ENCODE peak calls at places on chromosomes 3 and 15, in nine cellular contexts. One of them, this sample, is unnamed.

GRCh38 chr3:13213911-13214846 is 140.9 kb upstream of the IQSEC1 start:
- DNase-seq in GM12865: no peak
- DNase-seq in endothelial cell of umbilical vein: no peak
- DNase-seq in GM23248: no peak
- DNase-seq in DMS153: no peak
- DNase-seq in iris pigment epithelial cell: no peak
- DNase-seq in myocyte: no peak
- DNase-seq in transverse colon: no peak
- DNase-seq in Panc1: no peak
- DNase-seq in this sample: no peak

GRCh38 chr3:44104668-44105321 is 136.9 kb upstream of the TOPAZ1 start:
- DNase-seq in Panc1: peak
- DNase-seq in DMS153: no peak
- DNase-seq in iris pigment epithelial cell: peak
- DNase-seq in transverse colon: no peak
- DNase-seq in GM12865: peak
- DNase-seq in myocyte: peak
- DNase-seq in GM23248: peak
- DNase-seq in endothelial cell of umbilical vein: no peak
- DNase-seq in this sample: no peak

GRCh38 chr15:81108427-81108826 is 25.6 kb upstream of the CFAP161 start:
- DNase-seq in GM12865: peak
- DNase-seq in Panc1: no peak
- DNase-seq in transverse colon: no peak
- DNase-seq in iris pigment epithelial cell: no peak
- DNase-seq in DMS153: no peak
- DNase-seq in myocyte: no peak
- DNase-seq in endothelial cell of umbilical vein: peak
- DNase-seq in GM23248: peak
- DNase-seq in this sample: no peak

GRCh38 chr3:142888484-142889262 is at the start of gene PCOLCE2:
- DNase-seq in Panc1: no peak
- DNase-seq in endothelial cell of umbilical vein: peak
- DNase-seq in myocyte: peak
- DNase-seq in transverse colon: peak
- DNase-seq in DMS153: no peak
- DNase-seq in GM12865: peak
- DNase-seq in GM23248: peak
- DNase-seq in iris pigment epithelial cell: peak
- DNase-seq in this sample: no peak

GRCh38 chr3:105676621-105677300 is 192.1 kb downstream of the CBLB start:
- DNase-seq in GM12865: no peak
- DNase-seq in iris pigment epithelial cell: no peak
- DNase-seq in GM23248: peak
- DNase-seq in transverse colon: no peak
- DNase-seq in Panc1: no peak
- DNase-seq in endothelial cell of umbilical vein: no peak
- DNase-seq in myocyte: no peak
- DNase-seq in DMS153: no peak
- DNase-seq in this sample: no peak

GRCh38 chr3:72336821-72337479 is 511.3 kb downstream of the SHQ1 start:
- DNase-seq in endothelial cell of umbilical vein: peak
- DNase-seq in GM12865: no peak
- DNase-seq in Panc1: no peak
- DNase-seq in transverse colon: peak
- DNase-seq in iris pigment epithelial cell: peak
- DNase-seq in DMS153: peak
- DNase-seq in GM23248: peak
- DNase-seq in myocyte: peak
- DNase-seq in this sample: no peak

GRCh38 chr15:73753250-73754130 is at the start of gene INSYN1:
- DNase-seq in GM23248: peak
- DNase-seq in DMS153: no peak
- DNase-seq in GM12865: no peak
- DNase-seq in iris pigment epithelial cell: peak
- DNase-seq in endothelial cell of umbilical vein: no peak
- DNase-seq in transverse colon: peak
- DNase-seq in Panc1: no peak
- DNase-seq in myocyte: peak
- DNase-seq in this sample: no peak

GRCh38 chr3:141863497-141863896 is 12.9 kb upstream of the ATP1B3 start:
- DNase-seq in GM12865: no peak
- DNase-seq in DMS153: no peak
- DNase-seq in Panc1: no peak
- DNase-seq in iris pigment epithelial cell: peak
- DNase-seq in transverse colon: no peak
- DNase-seq in myocyte: no peak
- DNase-seq in GM23248: peak
- DNase-seq in endothelial cell of umbilical vein: peak
- DNase-seq in this sample: no peak

GRCh38 chr15:80456517-80457497 is 52.6 kb downstream of the ARNT2 start:
- DNase-seq in GM23248: peak
- DNase-seq in iris pigment epithelial cell: peak
- DNase-seq in Panc1: no peak
- DNase-seq in endothelial cell of umbilical vein: no peak
- DNase-seq in GM12865: peak
- DNase-seq in DMS153: no peak
- DNase-seq in transverse colon: no peak
- DNase-seq in myocyte: no peak
- DNase-seq in this sample: no peak

GRCh38 chr15:39283531-39283930 is 297.3 kb upstream of the THBS1 start:
- DNase-seq in endothelial cell of umbilical vein: no peak
- DNase-seq in myocyte: peak
- DNase-seq in GM23248: no peak
- DNase-seq in DMS153: no peak
- DNase-seq in GM12865: no peak
- DNase-seq in transverse colon: no peak
- DNase-seq in Panc1: no peak
- DNase-seq in iris pigment epithelial cell: peak
- DNase-seq in this sample: no peak

GRCh38 chr15:79132770-79133169 is 42.2 kb upstream of the RASGRF1 start:
- DNase-seq in myocyte: no peak
- DNase-seq in GM12865: no peak
- DNase-seq in iris pigment epithelial cell: no peak
- DNase-seq in DMS153: no peak
- DNase-seq in transverse colon: no peak
- DNase-seq in endothelial cell of umbilical vein: no peak
- DNase-seq in Panc1: no peak
- DNase-seq in GM23248: no peak
- DNase-seq in this sample: no peak

GRCh38 chr3:177816667-177817208 is 619.5 kb upstream of the TBL1XR1 start:
- DNase-seq in DMS153: no peak
- DNase-seq in endothelial cell of umbilical vein: peak
- DNase-seq in transverse colon: no peak
- DNase-seq in iris pigment epithelial cell: peak
- DNase-seq in Panc1: peak
- DNase-seq in myocyte: peak
- DNase-seq in GM23248: peak
- DNase-seq in GM12865: no peak
- DNase-seq in this sample: no peak

GRCh38 chr15:68373028-68373427 is 58.9 kb downstream of the ITGA11 start:
- DNase-seq in transverse colon: no peak
- DNase-seq in endothelial cell of umbilical vein: no peak
- DNase-seq in Panc1: no peak
- DNase-seq in GM12865: no peak
- DNase-seq in GM23248: no peak
- DNase-seq in DMS153: no peak
- DNase-seq in iris pigment epithelial cell: no peak
- DNase-seq in myocyte: no peak
- DNase-seq in this sample: no peak

GRCh38 chr3:30596161-30596560 is 10.2 kb upstream of the TGFBR2 start:
- DNase-seq in iris pigment epithelial cell: no peak
- DNase-seq in Panc1: no peak
- DNase-seq in endothelial cell of umbilical vein: no peak
- DNase-seq in GM23248: peak
- DNase-seq in transverse colon: no peak
- DNase-seq in GM12865: no peak
- DNase-seq in myocyte: no peak
- DNase-seq in DMS153: no peak
- DNase-seq in this sample: no peak

GRCh38 chr15:92616621-92617179 is 38.9 kb downstream of the FAM174B start:
- DNase-seq in myocyte: peak
- DNase-seq in endothelial cell of umbilical vein: peak
- DNase-seq in iris pigment epithelial cell: no peak
- DNase-seq in DMS153: no peak
- DNase-seq in transverse colon: no peak
- DNase-seq in GM12865: no peak
- DNase-seq in GM23248: no peak
- DNase-seq in Panc1: no peak
- DNase-seq in this sample: no peak

GRCh38 chr3:100650651-100651611 is 41.5 kb downstream of the ADGRG7 start:
- DNase-seq in transverse colon: no peak
- DNase-seq in endothelial cell of umbilical vein: peak
- DNase-seq in DMS153: no peak
- DNase-seq in myocyte: peak
- DNase-seq in iris pigment epithelial cell: peak
- DNase-seq in GM12865: peak
- DNase-seq in GM23248: peak
- DNase-seq in Panc1: no peak
- DNase-seq in this sample: no peak

GRCh38 chr3:117355566-117355965 is 646.0 kb downstream of the TUSC7 start:
- DNase-seq in DMS153: peak
- DNase-seq in iris pigment epithelial cell: peak
- DNase-seq in myocyte: no peak
- DNase-seq in Panc1: no peak
- DNase-seq in GM12865: peak
- DNase-seq in GM23248: peak
- DNase-seq in transverse colon: no peak
- DNase-seq in endothelial cell of umbilical vein: peak
- DNase-seq in this sample: no peak

GRCh38 chr3:61802772-61803171 is 241.4 kb downstream of the PTPRG start:
- DNase-seq in endothelial cell of umbilical vein: no peak
- DNase-seq in myocyte: no peak
- DNase-seq in DMS153: peak
- DNase-seq in Panc1: no peak
- DNase-seq in transverse colon: no peak
- DNase-seq in iris pigment epithelial cell: no peak
- DNase-seq in GM23248: no peak
- DNase-seq in GM12865: no peak
- DNase-seq in this sample: no peak

GRCh38 chr15:29055876-29056275 is 170.1 kb downstream of the APBA2 start:
- DNase-seq in transverse colon: no peak
- DNase-seq in iris pigment epithelial cell: no peak
- DNase-seq in DMS153: no peak
- DNase-seq in GM12865: no peak
- DNase-seq in GM23248: no peak
- DNase-seq in myocyte: no peak
- DNase-seq in Panc1: no peak
- DNase-seq in endothelial cell of umbilical vein: no peak
- DNase-seq in this sample: no peak

GRCh38 chr3:141050913-141051632 is at the start of gene SPSB4:
- DNase-seq in Panc1: no peak
- DNase-seq in iris pigment epithelial cell: peak
- DNase-seq in myocyte: peak
- DNase-seq in transverse colon: peak
- DNase-seq in GM23248: peak
- DNase-seq in DMS153: peak
- DNase-seq in GM12865: no peak
- DNase-seq in endothelial cell of umbilical vein: peak
- DNase-seq in this sample: no peak

GRCh38 chr15:63830113-63830512 is 3.6 kb downstream of the HERC1 start:
- DNase-seq in endothelial cell of umbilical vein: no peak
- DNase-seq in myocyte: no peak
- DNase-seq in DMS153: no peak
- DNase-seq in GM12865: no peak
- DNase-seq in GM23248: no peak
- DNase-seq in Panc1: no peak
- DNase-seq in transverse colon: no peak
- DNase-seq in iris pigment epithelial cell: no peak
- DNase-seq in this sample: no peak

GRCh38 chr15:46251873-46252272 is 617.0 kb downstream of the SQOR start:
- DNase-seq in DMS153: peak
- DNase-seq in GM12865: no peak
- DNase-seq in Panc1: no peak
- DNase-seq in transverse colon: no peak
- DNase-seq in endothelial cell of umbilical vein: no peak
- DNase-seq in GM23248: no peak
- DNase-seq in myocyte: no peak
- DNase-seq in iris pigment epithelial cell: no peak
- DNase-seq in this sample: no peak

GRCh38 chr3:54299169-54299935 is 177.0 kb downstream of the CACNA2D3 start:
- DNase-seq in endothelial cell of umbilical vein: no peak
- DNase-seq in Panc1: no peak
- DNase-seq in iris pigment epithelial cell: no peak
- DNase-seq in DMS153: no peak
- DNase-seq in GM12865: no peak
- DNase-seq in transverse colon: no peak
- DNase-seq in GM23248: no peak
- DNase-seq in myocyte: no peak
- DNase-seq in this sample: no peak

GRCh38 chr3:128195802-128196201 is 42.5 kb downstream of the EEFSEC start:
- DNase-seq in Panc1: no peak
- DNase-seq in transverse colon: no peak
- DNase-seq in DMS153: no peak
- DNase-seq in GM23248: no peak
- DNase-seq in myocyte: no peak
- DNase-seq in GM12865: no peak
- DNase-seq in endothelial cell of umbilical vein: no peak
- DNase-seq in iris pigment epithelial cell: no peak
- DNase-seq in this sample: no peak

GRCh38 chr15:78007965-78008886 is 69.3 kb downstream of the TBC1D2B start:
- DNase-seq in DMS153: no peak
- DNase-seq in GM23248: peak
- DNase-seq in iris pigment epithelial cell: peak
- DNase-seq in Panc1: no peak
- DNase-seq in myocyte: peak
- DNase-seq in transverse colon: peak
- DNase-seq in endothelial cell of umbilical vein: no peak
- DNase-seq in GM12865: no peak
- DNase-seq in this sample: no peak

GRCh38 chr15:40445411-40446055 is 4.8 kb downstream of the BAHD1 start:
- DNase-seq in endothelial cell of umbilical vein: no peak
- DNase-seq in iris pigment epithelial cell: peak
- DNase-seq in Panc1: no peak
- DNase-seq in myocyte: no peak
- DNase-seq in transverse colon: peak
- DNase-seq in DMS153: no peak
- DNase-seq in GM23248: peak
- DNase-seq in GM12865: no peak
- DNase-seq in this sample: no peak

GRCh38 chr3:33008282-33008681 is 56.8 kb downstream of the CCR4 start:
- DNase-seq in endothelial cell of umbilical vein: no peak
- DNase-seq in GM12865: no peak
- DNase-seq in myocyte: no peak
- DNase-seq in GM23248: no peak
- DNase-seq in transverse colon: no peak
- DNase-seq in iris pigment epithelial cell: no peak
- DNase-seq in DMS153: no peak
- DNase-seq in Panc1: no peak
- DNase-seq in this sample: no peak

GRCh38 chr15:68113273-68113672 is 59.2 kb downstream of the PIAS1 start:
- DNase-seq in DMS153: no peak
- DNase-seq in myocyte: no peak
- DNase-seq in transverse colon: no peak
- DNase-seq in endothelial cell of umbilical vein: peak
- DNase-seq in GM12865: no peak
- DNase-seq in Panc1: no peak
- DNase-seq in iris pigment epithelial cell: peak
- DNase-seq in GM23248: peak
- DNase-seq in this sample: no peak

GRCh38 chr3:69738291-69738690 is 973 bp upstream of the MITF start:
- DNase-seq in transverse colon: no peak
- DNase-seq in GM12865: no peak
- DNase-seq in iris pigment epithelial cell: peak
- DNase-seq in DMS153: no peak
- DNase-seq in Panc1: no peak
- DNase-seq in myocyte: peak
- DNase-seq in endothelial cell of umbilical vein: peak
- DNase-seq in GM23248: peak
- DNase-seq in this sample: no peak

This sample was measured in CD14-positive monocyte.